ENCODE peak calls at places on chromosomes 4 and X, in eight cellular contexts. U is upper lobe of left lung, V is HCT116, T is Panc1, G is HepG2, J is GM23338, C is K562, H is GM12878. Y is an unnamed sample.

GRCh38 chr4:147408189-147408588 is 72.7 kb upstream of the EDNRA start:
- ATAC-seq in T (no peak), V (no peak), G (peak; percentile 50), J (no peak), H (no peak), U (no peak), C (no peak), Y (no peak)

GRCh38 chr4:48237996-48238645 is 31.5 kb downstream of the TEC start:
- ATAC-seq in J (no peak), H (no peak), U (no peak), T (no peak), V (no peak), G (no peak), C (peak; percentile 42), Y (no peak)

GRCh38 chr4:77715414-77716290 is 103.5 kb downstream of the CNOT6L start:
- ATAC-seq in J (no peak), C (no peak), G (no peak), T (no peak), V (no peak), U (no peak), H (no peak), Y (no peak)

GRCh38 chr4:117793786-117794369 is 240.4 kb upstream of the NDST3 start:
- ATAC-seq in H (no peak), G (no peak), V (no peak), J (no peak), T (no peak), U (no peak), C (no peak), Y (no peak)

GRCh38 chrX:9539611-9540387 is 74.9 kb downstream of the TBL1X start:
- ATAC-seq in J (no peak), T (no peak), H (no peak), C (no peak), U (no peak), V (no peak), G (no peak), Y (no peak)

GRCh38 chrX:151724563-151725337 is 8.9 kb downstream of the FATE1 start:
- ATAC-seq in V (no peak), G (no peak), T (no peak), H (no peak), U (no peak), J (no peak), C (no peak), Y (no peak)

GRCh38 chr4:11105715-11106114 is 323.0 kb downstream of the HS3ST1 start:
- ATAC-seq in T (no peak), V (no peak), G (no peak), J (no peak), H (no peak), C (no peak), U (no peak), Y (no peak)

GRCh38 chrX:49209434-49210251 is 9.7 kb upstream of the SYP start:
- ATAC-seq in T (no peak), C (peak; percentile 67), V (no peak), U (no peak), H (no peak), G (no peak), J (peak; percentile 87), Y (no peak)

GRCh38 chr4:147958459-147959065 is 226.7 kb downstream of the ARHGAP10 start:
- ATAC-seq in H (no peak), J (no peak), C (no peak), U (no peak), V (no peak), G (no peak), T (no peak), Y (no peak)

GRCh38 chr4:169254546-169254983 is 16.2 kb downstream of the SH3RF1 start:
- ATAC-seq in U (peak; percentile 59), J (no peak), H (no peak), C (no peak), T (no peak), G (peak; percentile 45), V (peak; percentile 15), Y (no peak)

GRCh38 chr4:88953400-88953799 is 103.6 kb downstream of the FAM13A start:
- ATAC-seq in V (no peak), H (peak; percentile 84), C (peak; percentile 64), J (no peak), G (no peak), T (no peak), U (no peak), Y (no peak)

DNA sequence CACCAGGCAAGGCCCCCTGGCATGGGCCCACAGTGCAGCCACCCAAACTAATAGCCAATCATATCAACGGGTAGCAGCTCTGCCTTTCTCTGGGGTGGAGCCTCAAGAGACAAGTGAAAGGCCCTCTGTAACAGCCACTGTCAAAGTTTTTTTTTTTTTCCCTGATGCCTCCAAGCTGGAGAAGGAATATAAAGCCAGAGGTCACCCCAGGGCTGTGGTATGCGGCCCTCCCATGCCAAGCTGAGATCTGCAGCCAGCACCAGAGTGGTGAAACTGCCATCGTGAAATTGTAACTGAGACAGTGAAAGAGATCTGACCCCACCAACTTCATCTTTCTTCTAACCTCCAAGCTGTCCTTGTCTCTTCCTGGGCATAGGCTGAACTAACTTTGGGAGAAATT is 407.0 kb downstream of the KLHL4 start:
- ATAC-seq in C (no peak), V (no peak), T (no peak), U (no peak), J (no peak), G (no peak), H (no peak), Y (no peak)
- TF ChIP-seq POLR2AphosphoS5 in C (no peak), V (no peak), T (no peak), U (no peak), J (no peak), G (no peak), H (no peak), Y (no peak)

DNA sequence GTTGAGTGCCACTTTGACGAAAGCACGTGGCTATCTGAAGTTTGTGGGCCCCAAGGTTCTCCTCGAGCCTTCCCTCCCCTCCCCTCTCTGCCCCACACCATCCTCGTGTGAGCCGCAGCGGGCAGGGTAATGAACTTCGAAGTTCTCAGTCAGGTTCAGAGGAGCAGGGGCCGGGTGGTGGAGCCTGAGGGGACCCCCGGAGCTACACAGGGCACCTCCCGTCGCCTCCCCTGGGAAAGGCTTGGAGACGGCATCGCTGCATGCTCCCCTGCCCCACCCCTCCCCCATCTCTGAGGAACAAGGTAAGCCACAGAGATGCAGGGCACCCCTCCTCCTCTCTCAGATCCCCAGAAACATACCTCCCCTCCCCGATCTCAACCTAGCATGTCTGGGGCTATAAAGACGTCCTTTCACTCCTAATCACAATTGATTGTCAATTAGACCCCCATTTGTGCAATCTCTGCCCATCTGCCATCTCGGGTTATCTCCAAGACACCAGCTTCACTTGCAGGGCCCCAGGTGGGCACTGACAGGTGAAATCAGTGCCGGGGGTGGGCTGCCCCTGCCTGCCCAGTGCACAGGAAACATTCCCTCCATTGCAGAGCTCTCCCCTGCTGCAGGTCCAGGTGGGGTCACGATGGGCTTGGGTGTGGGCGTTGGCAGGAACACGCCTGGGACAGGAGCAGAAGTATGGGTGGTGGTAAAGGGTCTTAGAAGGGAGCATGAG is 3.0 kb upstream of the NKX1-1 start:
- ATAC-seq in U (no peak), C (no peak), H (no peak), G (no peak), J (no peak), V (no peak), T (no peak), Y (no peak)
- H3K27me3 ChIP-seq in U (peaks cover 84% of the 10 kb centered on the region), C (no peaks in the 10 kb centered on the region), H (no peaks in the 10 kb centered on the region), G (no peaks in the 10 kb centered on the region), J (peaks cover 96% of the 10 kb centered on the region), V (no peaks in the 10 kb centered on the region), T (no peaks in the 10 kb centered on the region), Y (peaks cover 100% of the 10 kb centered on the region)

GRCh38 chrX:21875013-21875412 is 19.2 kb downstream of the YY2 start:
- ATAC-seq in G (no peak), C (no peak), V (no peak), J (no peak), U (no peak), H (no peak), T (no peak), Y (no peak)
- TF ChIP-seq POLR2AphosphoS5 in G (no peak), C (no peak), V (no peak), J (no peak), U (no peak), H (no peak), T (no peak), Y (no peak)

GRCh38 chrX:48071986-48072605 is 656 bp upstream of the ZNF630 start:
- ATAC-seq in V (no peak), C (no peak), G (no peak), J (no peak), T (no peak), U (no peak), H (no peak), Y (no peak)

GRCh38 chrX:48071064-48071985 is at the start of gene ZNF630:
- ATAC-seq in J (peak; percentile 97), H (peak; percentile 97), C (peak; percentile 95), G (no peak), T (peak; percentile 97), U (peak; percentile 90), V (no peak), Y (peak; percentile 89)

GRCh38 chrX:48076343-48076742 is 4.9 kb upstream of the ZNF630 start:
- ATAC-seq in T (no peak), U (no peak), C (no peak), H (no peak), J (no peak), V (no peak), G (no peak), Y (no peak)
- H3K27me3 ChIP-seq in T (no peaks in the 10 kb centered on the region), U (no peaks in the 10 kb centered on the region), C (peaks cover 3% of the 10 kb centered on the region), H (no peaks in the 10 kb centered on the region), J (no peaks in the 10 kb centered on the region), V (no peaks in the 10 kb centered on the region), G (no peaks in the 10 kb centered on the region), Y (no peaks in the 10 kb centered on the region)

Y was measured in gastroesophageal sphincter.